ENCODE peak calls at places on chromosomes 12 and 14, in eight cellular contexts. H, B, O, L, S, E, Z and N are unnamed samples.

GRCh38 chr14:101241807-101242278 is 319.5 kb upstream of the DIO3 start:
- DNase-seq in B (no peak), Z (no peak), S (no peak), H (no peak), L (no peak), O (no peak), E (no peak), N (no peak)

GRCh38 chr12:2054091-2055018 is 1.6 kb downstream of the CACNA1C start:
- DNase-seq in L (no peak), O (no peak), B (peak; percentile 11), H (no peak), Z (no peak), E (no peak), S (no peak), N (peak; percentile 37)

GRCh38 chr14:53608369-53608768 is 348.3 kb downstream of the BMP4 start:
- DNase-seq in S (no peak), L (no peak), H (no peak), E (peak; percentile 91), Z (no peak), O (no peak), B (no peak), N (peak; percentile 7)

GRCh38 chr12:119115296-119115905 is 63.3 kb upstream of the HSPB8 start:
- DNase-seq in Z (no peak), H (no peak), B (peak; percentile 76), S (peak; percentile 6), O (peak; percentile 54), L (no peak), E (peak; percentile 29), N (peak; percentile 68)

GRCh38 chr14:63544641-63545234 is 1.6 kb upstream of the PPP2R5E start:
- DNase-seq in S (no peak), H (no peak), B (no peak), E (no peak), L (no peak), O (no peak), Z (no peak), N (peak; percentile 53)

GRCh38 chr12:57166971-57167371 is 19.6 kb upstream of the LRP1-AS start:
- DNase-seq in B (no peak), E (peak; percentile 96), O (no peak), Z (peak; percentile 53), S (peak; percentile 57), H (no peak), L (no peak), N (peak; percentile 79)

GRCh38 chr14:97212399-97212798 is 415.2 kb downstream of the VRK1 start:
- DNase-seq in E (no peak), L (no peak), S (no peak), O (no peak), H (no peak), B (no peak), Z (no peak), N (no peak)

GRCh38 chr14:92748259-92749016 is at the start of gene LGMN:
- DNase-seq in O (peak; percentile 87), B (peak; percentile 97), L (peak; percentile 92), S (peak; percentile 69), E (peak; percentile 88), H (peak; percentile 94), Z (peak; percentile 59), N (peak; percentile 96)